ENCODE peak calls at places on chromosomes 16 and 17, in nine cellular contexts. S is spleen, G is MM.1S, P is astrocyte of the cerebellum, B is uterus, T is upper lobe of left lung, K is RWPE2, M is thoracic aorta, U is body of pancreas. Y is an unnamed sample.

GRCh38 chr16:68740628-68741346 is 3.7 kb downstream of the CDH1 start:
- DNase-seq in S (no peak), G (no peak), P (no peak), B (no peak), T (no peak), K (no peak), M (no peak), U (no peak), Y (no peak)

GRCh38 chr17:76357597-76358158 is 4.0 kb upstream of the PRPSAP1 start:
- DNase-seq in S (no peak), G (no peak), P (no peak), B (no peak), T (no peak), K (peak; percentile 16), M (no peak), U (no peak), Y (no peak)

GRCh38 chr16:84315422-84315821 is 20.7 kb downstream of the WFDC1 start:
- DNase-seq in S (no peak), G (no peak), P (no peak), B (no peak), T (no peak), K (no peak), M (no peak), U (no peak), Y (no peak)

GRCh38 chr16:79770244-79771064 is 169.9 kb upstream of the MAF start:
- DNase-seq in S (peak; percentile 91), G (peak; percentile 81), P (peak; percentile 78), B (peak; percentile 91), T (peak; percentile 96), K (peak; percentile 91), M (peak; percentile 61), U (peak; percentile 94), Y (peak; percentile 91)

GRCh38 chr17:55705847-55706246 is 16.8 kb downstream of the TMEM100 start:
- DNase-seq in S (no peak), G (peak; percentile 36), P (no peak), B (no peak), T (no peak), K (no peak), M (no peak), U (no peak), Y (no peak)

GRCh38 chr16:57815987-57816745 is 13.9 kb upstream of the KIFC3 start:
- DNase-seq in S (peak; percentile 86), G (peak; percentile 92), P (peak; percentile 90), B (peak; percentile 81), T (peak; percentile 67), K (peak; percentile 95), M (peak; percentile 76), U (peak; percentile 94), Y (peak; percentile 94)

GRCh38 chr17:7440823-7441174 is 1.5 kb downstream of the FGF11 start:
- DNase-seq in S (peak; percentile 79), G (no peak), P (no peak), B (peak; percentile 38), T (peak; percentile 80), K (peak; percentile 72), M (no peak), U (no peak), Y (peak; percentile 29)

GRCh38 chr17:32926183-32926582 is 1.8 kb upstream of the TMEM98 start:
- DNase-seq in S (no peak), G (no peak), P (no peak), B (no peak), T (no peak), K (no peak), M (no peak), U (no peak), Y (no peak)

GRCh38 chr17:45428050-45428953 is 4.4 kb downstream of the ARHGAP27 start:
- DNase-seq in S (peak; percentile 95), G (peak; percentile 75), P (peak; percentile 11), B (peak; percentile 36), T (peak; percentile 95), K (no peak), M (no peak), U (peak; percentile 72), Y (peak; percentile 61)

GRCh38 chr17:78665952-78666920 is 89.0 kb upstream of the DNAH17 start:
- DNase-seq in S (peak; percentile 74), G (no peak), P (no peak), B (peak; percentile 58), T (no peak), K (peak; percentile 55), M (no peak), U (peak; percentile 50), Y (no peak)

GRCh38 chr17:45225964-45226530 is 4.4 kb downstream of the FMNL1 start:
- DNase-seq in S (peak; percentile 99), G (peak; percentile 96), P (no peak), B (peak; percentile 50), T (no peak), K (peak; percentile 69), M (peak; percentile 20), U (peak; percentile 82), Y (no peak)

GRCh38 chr17:34527908-34528470 is 51.4 kb upstream of the TMEM132E start:
- DNase-seq in S (no peak), G (no peak), P (no peak), B (no peak), T (no peak), K (no peak), M (no peak), U (no peak), Y (no peak)
- TF ChIP-seq CTCF in S (no peak), G (peak; percentile 19), P (no peak), B (no peak), T (no peak), K (no peak), M (no peak), U (no peak), Y (no peak)

GRCh38 chr16:46607529-46607928 is 13.7 kb downstream of the SHCBP1 start:
- DNase-seq in S (no peak), G (peak; percentile 30), P (peak; percentile 71), B (no peak), T (no peak), K (no peak), M (no peak), U (no peak), Y (peak; percentile 76)

DNA sequence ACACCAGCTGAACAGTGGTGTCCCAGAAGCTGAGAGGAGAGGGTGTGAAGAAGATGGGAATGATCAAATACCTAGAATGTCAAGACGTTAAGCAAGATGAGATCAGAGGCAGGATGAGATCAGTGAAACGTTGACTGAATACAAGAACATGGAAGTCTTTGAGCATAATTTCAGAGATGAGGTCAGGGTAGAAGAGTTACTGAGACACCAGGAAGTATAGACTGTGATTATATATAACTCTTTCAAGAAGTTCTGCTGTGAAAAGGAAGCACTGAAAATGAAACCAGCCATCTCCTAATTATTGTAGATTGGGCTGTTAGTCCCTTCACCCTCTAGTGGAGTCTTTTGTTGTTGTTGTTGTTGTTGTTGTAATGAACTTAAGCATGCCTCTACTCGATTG is 9.1 kb downstream of the SHCBP1 start:
- DNase-seq in S (no peak), G (peak; percentile 73), P (no peak), B (no peak), T (no peak), K (no peak), M (no peak), U (no peak), Y (no peak)
- H3K4me3 ChIP-seq in S (no peak overlapping the region), G (peak overlapping the region; percentile 41), P (no peak overlapping the region), B (no peak overlapping the region), T (no peak overlapping the region), K (no peak overlapping the region), M (no peak overlapping the region), U (no peak overlapping the region), Y (no peak overlapping the region)

GRCh38 chr17:34895388-34895787 is 65.9 kb downstream of the CCT6B start:
- DNase-seq in S (no peak), G (no peak), P (no peak), B (no peak), T (no peak), K (no peak), M (no peak), U (no peak), Y (no peak)

GRCh38 chr17:34894971-34895370 is 66.3 kb downstream of the CCT6B start:
- DNase-seq in S (no peak), G (no peak), P (no peak), B (no peak), T (no peak), K (no peak), M (no peak), U (no peak), Y (no peak)

GRCh38 chr17:34892864-34893263 is 68.4 kb downstream of the CCT6B start:
- DNase-seq in S (no peak), G (no peak), P (no peak), B (no peak), T (no peak), K (no peak), M (no peak), U (no peak), Y (no peak)
- TF ChIP-seq CTCF in S (no peak), G (peak; percentile 37), P (no peak), B (no peak), T (no peak), K (peak; percentile 38), M (no peak), U (no peak), Y (peak; percentile 17)

DNA sequence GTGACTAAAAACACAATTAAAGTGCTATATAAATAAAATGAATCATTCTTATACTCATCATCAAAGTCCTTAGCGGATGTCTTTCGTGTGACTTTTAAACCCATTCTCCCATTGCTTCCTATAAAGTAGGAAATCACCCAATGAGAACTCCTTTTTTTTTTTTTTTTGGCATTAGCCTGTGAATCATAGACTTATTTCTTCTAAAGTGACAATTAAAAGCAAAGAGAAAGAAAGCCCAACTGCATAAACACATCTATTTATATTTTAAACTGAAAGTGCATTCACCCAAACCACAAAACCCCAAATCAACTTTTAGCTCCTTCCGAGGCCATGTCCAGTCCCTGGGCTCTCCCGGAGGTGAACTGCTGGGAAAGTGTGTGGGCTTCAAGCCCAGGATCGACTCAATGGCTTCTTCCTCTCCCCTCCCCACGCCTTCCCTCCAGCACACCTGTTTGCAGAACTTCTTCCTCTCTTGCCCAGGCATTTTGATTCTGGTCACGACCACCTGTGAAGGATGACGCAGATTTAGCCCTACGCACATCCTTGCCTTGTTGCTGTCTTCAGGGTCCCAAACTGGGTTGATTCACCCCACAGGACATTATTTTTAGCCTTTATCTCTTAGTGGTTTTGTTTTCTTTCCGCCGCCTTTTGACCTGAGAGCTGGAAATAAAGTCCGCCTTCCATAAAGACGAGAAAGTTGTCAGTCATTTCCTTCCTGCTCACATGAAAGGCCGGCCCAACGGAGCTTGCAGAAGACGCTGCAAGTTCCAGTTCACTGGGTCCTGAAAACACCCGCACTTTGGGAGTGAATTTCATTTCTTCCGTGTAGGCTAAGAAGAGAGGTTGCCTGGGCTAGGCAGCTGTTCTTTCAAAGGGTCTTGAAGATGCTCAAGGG is 166.8 kb downstream of the MAP2K6 start:
- DNase-seq in S (no peak), G (peak; percentile 83), P (peak; percentile 58), B (no peak), T (no peak), K (no peak), M (no peak), U (no peak), Y (peak; percentile 51)
- H3K4me3 ChIP-seq in S (peak overlapping the region; percentile 9), G (peak overlapping the region; percentile 48), P (no peak overlapping the region), B (no peak overlapping the region), T (no peak overlapping the region), K (no peak overlapping the region), M (peak overlapping the region; percentile 49), U (no peak overlapping the region), Y (no peak overlapping the region)

GRCh38 chr16:19583665-19584300 is 28.3 kb downstream of the VPS35L start:
- DNase-seq in S (no peak), G (peak; percentile 39), P (peak; percentile 20), B (no peak), T (no peak), K (no peak), M (no peak), U (peak; percentile 49), Y (peak; percentile 55)
- TF ChIP-seq CTCF in S (peak; percentile 64), G (peak; percentile 93), P (peak; percentile 100), B (peak; percentile 64), T (peak; percentile 58), K (peak; percentile 94), M (peak; percentile 64), U (peak; percentile 73), Y (peak; percentile 98)

GRCh38 chr16:50468749-50469078 is 79.5 kb upstream of the NKD1 start:
- DNase-seq in S (no peak), G (no peak), P (no peak), B (no peak), T (no peak), K (peak; percentile 42), M (no peak), U (no peak), Y (no peak)
- H3K4me3 ChIP-seq in S (no peak overlapping the region), G (no peak overlapping the region), P (no peak overlapping the region), B (no peak overlapping the region), T (no peak overlapping the region), K (no peak overlapping the region), M (no peak overlapping the region), U (no peak overlapping the region), Y (no peak overlapping the region)